ENCODE peak calls at places on chromosomes 4 and X, in ten cellular contexts. X is progenitor cell of endocrine pancreas, T is HFF-Myc, Y is dermis blood vessel endothelial cell, J is NCI-H1092 treated with DMSO at 0.1 percent for 48 hours, U is fibroblast of pulmonary artery, V is left colon, I is memory B cell, Z is KBM-7, O is left lung. P is an unnamed sample.

GRCh38 chr4:81743731-81744465 is 272.2 kb upstream of the RASGEF1B start:
- DNase-seq in X (no peak), T (no peak), Y (no peak), J (no peak), U (no peak), V (no peak), I (no peak), Z (no peak), O (no peak), P (no peak)

GRCh38 chr4:55794053-55794452 is 25.5 kb upstream of the EXOC1L start:
- DNase-seq in X (no peak), T (no peak), Y (no peak), J (no peak), U (no peak), V (no peak), I (no peak), Z (no peak), O (peak), P (no peak)

GRCh38 chr4:82758701-82759685 is 39.6 kb downstream of the SCD5 start:
- DNase-seq in X (no peak), T (no peak), Y (no peak), J (no peak), U (no peak), V (no peak), I (no peak), Z (no peak), O (no peak), P (no peak)

GRCh38 chr4:145011636-145012035 is 86.4 kb downstream of the ANAPC10 start:
- DNase-seq in X (no peak), T (no peak), Y (no peak), J (no peak), U (peak), V (no peak), I (no peak), Z (no peak), O (no peak), P (no peak)

GRCh38 chr4:10200869-10201268 is 84.3 kb upstream of the WDR1 start:
- DNase-seq in X (no peak), T (no peak), Y (no peak), J (no peak), U (no peak), V (no peak), I (no peak), Z (no peak), O (no peak), P (no peak)

GRCh38 chr4:3783691-3784306 is 17.6 kb downstream of the ADRA2C start:
- DNase-seq in X (no peak), T (no peak), Y (peak), J (no peak), U (no peak), V (no peak), I (no peak), Z (no peak), O (peak), P (no peak)

GRCh38 chrX:66030505-66031317 is 9.2 kb downstream of the VSIG4 start:
- DNase-seq in X (no peak), T (no peak), Y (peak), J (no peak), U (peak), V (peak), I (no peak), Z (peak), O (no peak), P (peak)

GRCh38 chrX:96611619-96612362 is 72.9 kb upstream of the DIAPH2 start:
- DNase-seq in X (no peak), T (no peak), Y (peak), J (no peak), U (peak), V (no peak), I (no peak), Z (no peak), O (no peak), P (no peak)

GRCh38 chr4:145492376-145492775 is 10.7 kb downstream of the SMAD1 start:
- DNase-seq in X (no peak), T (no peak), Y (no peak), J (no peak), U (no peak), V (peak), I (no peak), Z (no peak), O (no peak), P (no peak)

GRCh38 chr4:141246243-141246642 is 25.5 kb downstream of the ZNF330 start:
- DNase-seq in X (no peak), T (peak), Y (no peak), J (no peak), U (peak), V (no peak), I (no peak), Z (no peak), O (no peak), P (no peak)

GRCh38 chrX:41066969-41067368 is 18.3 kb upstream of the USP9X start:
- DNase-seq in X (no peak), T (no peak), Y (no peak), J (no peak), U (no peak), V (no peak), I (no peak), Z (no peak), O (no peak), P (no peak)

GRCh38 chrX:30870572-30870971 is 18.5 kb downstream of the TAB3 start:
- DNase-seq in X (no peak), T (no peak), Y (no peak), J (no peak), U (no peak), V (no peak), I (no peak), Z (no peak), O (no peak), P (no peak)

GRCh38 chrX:131816551-131817136 is 206.5 kb upstream of the STK26 start:
- DNase-seq in X (no peak), T (no peak), Y (peak), J (no peak), U (no peak), V (peak), I (peak), Z (no peak), O (no peak), P (peak)

GRCh38 chrX:76796311-76796710 is 368.8 kb downstream of the MAGEE1 start:
- DNase-seq in X (no peak), T (no peak), Y (no peak), J (no peak), U (no peak), V (no peak), I (no peak), Z (no peak), O (no peak), P (peak)

GRCh38 chr4:3403104-3403906 is 38.5 kb upstream of the HGFAC start:
- DNase-seq in X (no peak), T (no peak), Y (no peak), J (no peak), U (no peak), V (no peak), I (no peak), Z (no peak), O (no peak), P (no peak)

GRCh38 chr4:76377922-76378321 is 43.0 kb downstream of the CCDC158 start:
- DNase-seq in X (peak), T (no peak), Y (peak), J (no peak), U (peak), V (peak), I (no peak), Z (peak), O (no peak), P (no peak)

GRCh38 chr4:186829740-186830449 is 106.2 kb upstream of the FAT1 start:
- DNase-seq in X (no peak), T (no peak), Y (no peak), J (no peak), U (peak), V (no peak), I (no peak), Z (no peak), O (no peak), P (no peak)

GRCh38 chr4:77500801-77501200 is 104.8 kb upstream of the CXCL13 start:
- DNase-seq in X (no peak), T (peak), Y (no peak), J (no peak), U (peak), V (no peak), I (no peak), Z (no peak), O (no peak), P (no peak)

GRCh38 chr4:16250665-16251365 is 24.5 kb upstream of the TAPT1 start:
- DNase-seq in X (no peak), T (no peak), Y (no peak), J (no peak), U (no peak), V (no peak), I (no peak), Z (no peak), O (no peak), P (no peak)

GRCh38 chrX:106999002-106999975 is 723 bp downstream of the MORC4 start:
- DNase-seq in X (no peak), T (peak), Y (peak), J (peak), U (peak), V (peak), I (peak), Z (peak), O (peak), P (peak)

GRCh38 chrX:45748443-45748842 is 547.8 kb upstream of the DIPK2B start:
- DNase-seq in X (no peak), T (no peak), Y (no peak), J (no peak), U (no peak), V (no peak), I (no peak), Z (no peak), O (no peak), P (no peak)

GRCh38 chr4:92791876-92792490 is 488.2 kb downstream of the GRID2 start:
- DNase-seq in X (no peak), T (no peak), Y (no peak), J (peak), U (no peak), V (no peak), I (no peak), Z (no peak), O (no peak), P (no peak)

GRCh38 chr4:31660916-31661315 is 940.7 kb downstream of the PCDH7 start:
- DNase-seq in X (no peak), T (no peak), Y (no peak), J (no peak), U (no peak), V (no peak), I (no peak), Z (no peak), O (no peak), P (no peak)

GRCh38 chr4:165874072-165874798 is 1.2 kb downstream of the TLL1 start:
- DNase-seq in X (no peak), T (no peak), Y (peak), J (peak), U (peak), V (no peak), I (no peak), Z (no peak), O (peak), P (peak)

GRCh38 chr4:95549246-95550138 is 719 bp upstream of the UNC5C start:
- DNase-seq in X (peak), T (no peak), Y (peak), J (no peak), U (peak), V (peak), I (no peak), Z (no peak), O (peak), P (peak)

GRCh38 chrX:133402042-133402453 is 13.2 kb downstream of the GPC4 start:
- DNase-seq in X (no peak), T (no peak), Y (no peak), J (no peak), U (peak), V (no peak), I (no peak), Z (no peak), O (no peak), P (peak)

GRCh38 chr4:8365353-8365752 is 75.2 kb downstream of the ACOX3 start:
- DNase-seq in X (no peak), T (no peak), Y (no peak), J (no peak), U (no peak), V (no peak), I (no peak), Z (no peak), O (peak), P (no peak)

GRCh38 chr4:184177271-184177670 is 40.4 kb downstream of the ENPP6 start:
- DNase-seq in X (no peak), T (no peak), Y (no peak), J (no peak), U (no peak), V (no peak), I (no peak), Z (no peak), O (no peak), P (no peak)

P was measured in mammary epithelial cell.